ENCODE peak calls at places on chromosomes 1 and 21, in seven cellular contexts. C, V, K, O, H, E and Q are unnamed samples.
A peak's percentile ranks its signal among the peaks of the same experiment; 100 is the strongest.

GRCh38 chr1:204915856-204916485 is 45.3 kb downstream of the NFASC start:
- DNase-seq in C (no peak), V (peak; percentile 49), K (no peak), O (no peak), H (no peak), E (no peak), Q (peak; percentile 3)

GRCh38 chr1:28064064-28064463 is 24.3 kb downstream of the EYA3 start:
- DNase-seq in C (no peak), V (no peak), K (no peak), O (no peak), H (no peak), E (no peak), Q (no peak)

GRCh38 chr21:15003463-15004135 is 61.2 kb downstream of the NRIP1 start:
- DNase-seq in C (no peak), V (no peak), K (peak; percentile 43), O (no peak), H (no peak), E (no peak), Q (no peak)

GRCh38 chr21:42056468-42056867 is 14.6 kb upstream of the UMODL1 start:
- DNase-seq in C (no peak), V (no peak), K (no peak), O (peak; percentile 49), H (no peak), E (no peak), Q (peak; percentile 96)

GRCh38 chr21:41866274-41866809 is 12.8 kb downstream of the PRDM15 start:
- DNase-seq in C (no peak), V (no peak), K (no peak), O (no peak), H (no peak), E (no peak), Q (no peak)

GRCh38 chr1:58762806-58763205 is 21.0 kb downstream of the JUN start:
- DNase-seq in C (no peak), V (no peak), K (no peak), O (no peak), H (no peak), E (no peak), Q (no peak)

GRCh38 chr21:36887983-36888382 is 78.5 kb downstream of the HLCS start:
- DNase-seq in C (no peak), V (no peak), K (no peak), O (no peak), H (no peak), E (no peak), Q (no peak)

GRCh38 chr1:14826172-14826636 is 227.7 kb downstream of the KAZN start:
- DNase-seq in C (peak; percentile 78), V (no peak), K (no peak), O (no peak), H (no peak), E (no peak), Q (no peak)

GRCh38 chr1:5648410-5649165 is 343.6 kb downstream of the NPHP4 start:
- DNase-seq in C (no peak), V (no peak), K (no peak), O (no peak), H (no peak), E (no peak), Q (peak; percentile 54)

GRCh38 chr1:184078564-184079107 is 27.1 kb downstream of the TSEN15 start:
- DNase-seq in C (no peak), V (no peak), K (no peak), O (no peak), H (no peak), E (no peak), Q (no peak)

GRCh38 chr1:213415686-213416380 is 364.8 kb downstream of the RPS6KC1 start:
- DNase-seq in C (no peak), V (no peak), K (no peak), O (no peak), H (no peak), E (no peak), Q (no peak)

GRCh38 chr1:154961207-154961496 is 430 bp downstream of the PYGO2 start:
- DNase-seq in C (no peak), V (peak; percentile 61), K (no peak), O (no peak), H (peak; percentile 89), E (no peak), Q (no peak)

GRCh38 chr1:179002552-179003345 is 22.9 kb upstream of the FAM20B start:
- DNase-seq in C (peak; percentile 32), V (peak; percentile 64), K (peak; percentile 81), O (peak; percentile 21), H (peak; percentile 78), E (no peak), Q (no peak)

GRCh38 chr1:3644273-3644672 is 5.6 kb downstream of the WRAP73 start:
- DNase-seq in C (no peak), V (no peak), K (no peak), O (no peak), H (no peak), E (no peak), Q (no peak)

GRCh38 chr1:237124856-237125462 is 83.0 kb downstream of the RYR2 start:
- DNase-seq in C (no peak), V (peak; percentile 43), K (peak; percentile 37), O (no peak), H (no peak), E (no peak), Q (no peak)

GRCh38 chr21:27498025-27498424 is 531.1 kb upstream of the ADAMTS5 start:
- DNase-seq in C (no peak), V (no peak), K (no peak), O (no peak), H (no peak), E (no peak), Q (no peak)

GRCh38 chr1:169886422-169886821 is 7.3 kb downstream of the SCYL3 start:
- DNase-seq in C (no peak), V (peak; percentile 15), K (no peak), O (no peak), H (no peak), E (no peak), Q (no peak)

GRCh38 chr21:42047821-42048613 is 23.1 kb upstream of the UMODL1 start:
- DNase-seq in C (peak; percentile 94), V (no peak), K (no peak), O (no peak), H (no peak), E (peak; percentile 54), Q (no peak)

GRCh38 chr1:103561612-103562395 is 9.6 kb upstream of the AMY2B start:
- DNase-seq in C (no peak), V (no peak), K (no peak), O (no peak), H (no peak), E (no peak), Q (no peak)

GRCh38 chr1:110484801-110485200 is 33.9 kb downstream of the PROK1 start:
- DNase-seq in C (no peak), V (no peak), K (no peak), O (no peak), H (no peak), E (no peak), Q (no peak)

GRCh38 chr1:171966426-171967220 is 125.3 kb downstream of the DNM3 start:
- DNase-seq in C (no peak), V (peak; percentile 24), K (no peak), O (no peak), H (no peak), E (no peak), Q (no peak)

GRCh38 chr1:23083714-23084480 is 64.6 kb downstream of the KDM1A start:
- DNase-seq in C (no peak), V (no peak), K (no peak), O (no peak), H (no peak), E (no peak), Q (no peak)

GRCh38 chr1:17700363-17700762 is 54.8 kb upstream of the ACTL8 start:
- DNase-seq in C (no peak), V (no peak), K (no peak), O (no peak), H (no peak), E (no peak), Q (no peak)

GRCh38 chr1:9388628-9389184 is 96.0 kb downstream of the SPSB1 start:
- DNase-seq in C (no peak), V (peak; percentile 37), K (no peak), O (no peak), H (no peak), E (no peak), Q (no peak)

GRCh38 chr1:5495596-5496410 is 496.4 kb downstream of the NPHP4 start:
- DNase-seq in C (no peak), V (no peak), K (no peak), O (no peak), H (no peak), E (no peak), Q (no peak)

GRCh38 chr1:53504901-53505300 is 45.7 kb downstream of the DMRTB1 start:
- DNase-seq in C (no peak), V (no peak), K (no peak), O (no peak), H (no peak), E (no peak), Q (no peak)

GRCh38 chr21:44870748-44871495 is 2.6 kb downstream of the PTTG1IP start:
- DNase-seq in C (no peak), V (peak; percentile 51), K (no peak), O (no peak), H (no peak), E (no peak), Q (peak; percentile 72)

GRCh38 chr21:39685236-39685635 is 59.7 kb upstream of the IGSF5 start:
- DNase-seq in C (no peak), V (no peak), K (no peak), O (no peak), H (no peak), E (no peak), Q (no peak)

GRCh38 chr1:106975944-106976343 is 80.5 kb upstream of the PRMT6 start:
- DNase-seq in C (no peak), V (no peak), K (no peak), O (no peak), H (no peak), E (no peak), Q (no peak)

GRCh38 chr1:207781312-207781711 is 29.5 kb downstream of the CD46 start:
- DNase-seq in C (no peak), V (no peak), K (no peak), O (no peak), H (no peak), E (no peak), Q (no peak)

GRCh38 chr1:31183927-31184554 is 55.6 kb downstream of the NKAIN1 start:
- DNase-seq in C (no peak), V (peak; percentile 43), K (peak; percentile 83), O (peak; percentile 6), H (peak; percentile 50), E (no peak), Q (peak; percentile 3)

GRCh38 chr1:79749607-79750006 is 743.1 kb upstream of the ADGRL4 start:
- DNase-seq in C (no peak), V (no peak), K (no peak), O (no peak), H (no peak), E (no peak), Q (no peak)